ENCODE peak calls at places on chromosomes 5 and 9, in five cellular contexts. One of them, this sample, is unnamed.

GRCh38 chr5:7872517-7873149 is 3.7 kb downstream of the MTRR start:
- DNase-seq in cardiac muscle cell: no peak
- DNase-seq in esophagus squamous epithelium: no peak
- DNase-seq in OCI-LY7: no peak
- DNase-seq in brain microvascular endothelial cell: no peak
- DNase-seq in this sample: no peak

GRCh38 chr5:98929982-98930355 is 1.2 kb upstream of the CHD1 start:
- DNase-seq in cardiac muscle cell: peak; percentile 5
- DNase-seq in esophagus squamous epithelium: no peak
- DNase-seq in brain microvascular endothelial cell: no peak
- DNase-seq in OCI-LY7: no peak
- DNase-seq in this sample: no peak

GRCh38 chr5:98771389-98772109 is 1.9 kb upstream of the RGMB start:
- DNase-seq in cardiac muscle cell: peak; percentile 88
- DNase-seq in OCI-LY7: peak; percentile 83
- DNase-seq in esophagus squamous epithelium: no peak
- DNase-seq in brain microvascular endothelial cell: peak; percentile 90
- DNase-seq in this sample: no peak

GRCh38 chr9:20844916-20845315 is 160.9 kb downstream of the FOCAD start:
- DNase-seq in brain microvascular endothelial cell: no peak
- DNase-seq in OCI-LY7: no peak
- DNase-seq in esophagus squamous epithelium: no peak
- DNase-seq in cardiac muscle cell: no peak
- DNase-seq in this sample: no peak

GRCh38 chr5:153517105-153517700 is 26.7 kb downstream of the GRIA1 start:
- DNase-seq in cardiac muscle cell: no peak
- DNase-seq in esophagus squamous epithelium: no peak
- DNase-seq in brain microvascular endothelial cell: no peak
- DNase-seq in OCI-LY7: peak; percentile 18
- DNase-seq in this sample: no peak

GRCh38 chr9:99807276-99807852 is 14.3 kb upstream of the NR4A3 start:
- DNase-seq in OCI-LY7: peak; percentile 70
- DNase-seq in brain microvascular endothelial cell: peak; percentile 61
- DNase-seq in cardiac muscle cell: peak; percentile 75
- DNase-seq in esophagus squamous epithelium: no peak
- DNase-seq in this sample: peak; percentile 47

GRCh38 chr5:95731571-95732554 is 727 bp downstream of the RHOBTB3 start:
- DNase-seq in esophagus squamous epithelium: no peak
- DNase-seq in cardiac muscle cell: peak; percentile 60
- DNase-seq in brain microvascular endothelial cell: peak; percentile 31
- DNase-seq in OCI-LY7: no peak
- DNase-seq in this sample: peak; percentile 53

GRCh38 chr9:131641618-131642495 is 96.5 kb downstream of the PRRT1B start:
- DNase-seq in esophagus squamous epithelium: no peak
- DNase-seq in OCI-LY7: no peak
- DNase-seq in brain microvascular endothelial cell: peak; percentile 38
- DNase-seq in cardiac muscle cell: no peak
- DNase-seq in this sample: no peak

GRCh38 chr5:2699686-2700085 is 51.8 kb downstream of the IRX2 start:
- DNase-seq in esophagus squamous epithelium: no peak
- DNase-seq in brain microvascular endothelial cell: no peak
- DNase-seq in OCI-LY7: no peak
- DNase-seq in cardiac muscle cell: no peak
- DNase-seq in this sample: no peak

GRCh38 chr5:7991125-7991821 is 122.3 kb downstream of the MTRR start:
- DNase-seq in OCI-LY7: no peak
- DNase-seq in brain microvascular endothelial cell: no peak
- DNase-seq in esophagus squamous epithelium: no peak
- DNase-seq in cardiac muscle cell: no peak
- DNase-seq in this sample: no peak

GRCh38 chr5:135393229-135393628 is 5.8 kb downstream of the MACROH2A1 start:
- DNase-seq in OCI-LY7: no peak
- DNase-seq in brain microvascular endothelial cell: no peak
- DNase-seq in cardiac muscle cell: no peak
- DNase-seq in esophagus squamous epithelium: no peak
- DNase-seq in this sample: no peak

GRCh38 chr5:55350754-55351153 is 43.0 kb downstream of the MTREX start:
- DNase-seq in brain microvascular endothelial cell: no peak
- DNase-seq in OCI-LY7: no peak
- DNase-seq in cardiac muscle cell: no peak
- DNase-seq in esophagus squamous epithelium: no peak
- DNase-seq in this sample: no peak

GRCh38 chr9:36165766-36166149 is 3.4 kb upstream of the CCIN start:
- DNase-seq in esophagus squamous epithelium: no peak
- DNase-seq in cardiac muscle cell: no peak
- DNase-seq in OCI-LY7: no peak
- DNase-seq in brain microvascular endothelial cell: no peak
- DNase-seq in this sample: no peak

GRCh38 chr9:108835831-108836230 is 20.0 kb downstream of the ACTL7B start:
- DNase-seq in cardiac muscle cell: no peak
- DNase-seq in OCI-LY7: no peak
- DNase-seq in brain microvascular endothelial cell: no peak
- DNase-seq in esophagus squamous epithelium: no peak
- DNase-seq in this sample: no peak

GRCh38 chr9:68585034-68585761 is 44.5 kb upstream of the TMEM252 start:
- DNase-seq in OCI-LY7: no peak
- DNase-seq in esophagus squamous epithelium: no peak
- DNase-seq in brain microvascular endothelial cell: no peak
- DNase-seq in cardiac muscle cell: no peak
- DNase-seq in this sample: no peak

GRCh38 chr5:130138406-130139060 is 234.3 kb downstream of the CHSY3 start:
- DNase-seq in esophagus squamous epithelium: no peak
- DNase-seq in OCI-LY7: no peak
- DNase-seq in cardiac muscle cell: no peak
- DNase-seq in brain microvascular endothelial cell: peak; percentile 57
- DNase-seq in this sample: no peak

GRCh38 chr5:159518361-159518760 is 188.1 kb upstream of the IL12B start:
- DNase-seq in brain microvascular endothelial cell: no peak
- DNase-seq in cardiac muscle cell: no peak
- DNase-seq in OCI-LY7: no peak
- DNase-seq in esophagus squamous epithelium: no peak
- DNase-seq in this sample: peak; percentile 58

GRCh38 chr9:1049641-1050040 is 516 bp upstream of the DMRT2 start:
- DNase-seq in OCI-LY7: peak; percentile 50
- DNase-seq in esophagus squamous epithelium: no peak
- DNase-seq in cardiac muscle cell: no peak
- DNase-seq in brain microvascular endothelial cell: no peak
- DNase-seq in this sample: peak; percentile 34
- TF ChIP-seq CTCF in OCI-LY7: peak; percentile 41
- TF ChIP-seq CTCF in esophagus squamous epithelium: no peak
- TF ChIP-seq CTCF in cardiac muscle cell: no peak
- TF ChIP-seq CTCF in brain microvascular endothelial cell: no peak
- TF ChIP-seq CTCF in this sample: no peak

DNA sequence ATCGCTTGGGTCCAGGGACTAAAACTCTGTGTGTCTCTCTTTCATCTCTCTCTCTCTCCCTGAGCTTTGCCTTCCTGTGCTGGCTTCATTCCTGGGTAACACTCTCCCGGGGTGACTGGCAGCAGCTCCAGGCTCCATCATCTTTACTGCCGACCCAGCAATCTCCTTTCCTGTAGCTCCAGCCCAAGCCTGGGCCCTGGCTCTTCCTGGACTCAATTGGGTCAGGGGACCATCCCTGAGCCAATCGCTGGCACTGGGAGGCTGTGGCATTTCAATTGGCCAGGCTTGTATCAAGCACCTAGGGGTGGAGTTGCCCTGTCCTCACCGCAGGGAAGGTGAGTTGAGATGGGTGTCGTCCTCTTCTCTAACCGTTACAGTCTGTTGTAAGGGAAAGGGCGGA is 31.9 kb downstream of the FAM240B start:
- DNase-seq in OCI-LY7: no peak
- DNase-seq in cardiac muscle cell: no peak
- DNase-seq in esophagus squamous epithelium: no peak
- DNase-seq in brain microvascular endothelial cell: no peak
- DNase-seq in this sample: no peak
- H3K4me3 ChIP-seq in OCI-LY7: no peak overlapping the region
- H3K4me3 ChIP-seq in cardiac muscle cell: no peak overlapping the region
- H3K4me3 ChIP-seq in esophagus squamous epithelium: peak overlapping the region; percentile 53
- H3K4me3 ChIP-seq in brain microvascular endothelial cell: no peak overlapping the region
- H3K4me3 ChIP-seq in this sample: no peak overlapping the region

DNA sequence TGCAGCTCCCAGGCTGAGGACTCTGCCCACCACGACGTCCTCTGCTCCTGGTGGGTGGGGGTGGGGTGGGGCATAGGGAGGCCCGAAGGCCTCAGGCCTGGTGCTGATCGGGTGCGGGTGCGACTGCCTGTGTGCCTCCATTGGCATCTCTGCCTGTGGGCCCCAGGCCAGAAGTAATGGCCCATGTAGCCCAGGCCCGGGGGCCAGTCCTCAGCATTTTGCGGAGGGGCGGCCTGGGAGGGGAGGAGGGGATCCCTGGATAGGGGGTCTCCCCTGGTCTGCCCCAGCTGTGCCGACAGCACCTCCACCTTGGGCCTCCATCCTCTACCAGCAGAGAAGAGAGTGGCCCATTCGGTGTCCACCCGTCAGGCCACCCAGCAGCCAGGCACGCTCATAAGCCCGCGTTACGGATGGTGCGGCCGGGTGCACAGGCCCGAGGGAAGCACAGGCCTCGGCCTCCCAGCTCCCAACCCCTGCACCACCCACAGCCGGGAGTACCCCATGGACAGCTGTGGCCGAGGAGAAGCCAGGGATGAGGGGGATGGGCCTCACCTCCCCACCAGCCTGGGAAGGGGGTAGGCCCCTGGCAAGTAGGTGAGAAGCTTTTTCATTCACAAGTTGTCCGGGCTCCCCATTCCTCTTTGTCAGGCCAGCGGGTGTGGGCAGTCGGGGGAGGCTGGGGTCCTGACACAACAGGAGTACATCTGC is 1.8 kb upstream of the NOTCH1 start:
- DNase-seq in cardiac muscle cell: no peak
- DNase-seq in brain microvascular endothelial cell: no peak
- DNase-seq in esophagus squamous epithelium: no peak
- DNase-seq in OCI-LY7: no peak
- DNase-seq in this sample: no peak
- H3K27ac ChIP-seq in cardiac muscle cell: no peak overlapping the region
- H3K27ac ChIP-seq in brain microvascular endothelial cell: no peak overlapping the region
- H3K27ac ChIP-seq in esophagus squamous epithelium: peak overlapping the region; percentile 94
- H3K27ac ChIP-seq in OCI-LY7: no peak overlapping the region
- H3K27ac ChIP-seq in this sample: peak overlapping the region; percentile 99

DNA sequence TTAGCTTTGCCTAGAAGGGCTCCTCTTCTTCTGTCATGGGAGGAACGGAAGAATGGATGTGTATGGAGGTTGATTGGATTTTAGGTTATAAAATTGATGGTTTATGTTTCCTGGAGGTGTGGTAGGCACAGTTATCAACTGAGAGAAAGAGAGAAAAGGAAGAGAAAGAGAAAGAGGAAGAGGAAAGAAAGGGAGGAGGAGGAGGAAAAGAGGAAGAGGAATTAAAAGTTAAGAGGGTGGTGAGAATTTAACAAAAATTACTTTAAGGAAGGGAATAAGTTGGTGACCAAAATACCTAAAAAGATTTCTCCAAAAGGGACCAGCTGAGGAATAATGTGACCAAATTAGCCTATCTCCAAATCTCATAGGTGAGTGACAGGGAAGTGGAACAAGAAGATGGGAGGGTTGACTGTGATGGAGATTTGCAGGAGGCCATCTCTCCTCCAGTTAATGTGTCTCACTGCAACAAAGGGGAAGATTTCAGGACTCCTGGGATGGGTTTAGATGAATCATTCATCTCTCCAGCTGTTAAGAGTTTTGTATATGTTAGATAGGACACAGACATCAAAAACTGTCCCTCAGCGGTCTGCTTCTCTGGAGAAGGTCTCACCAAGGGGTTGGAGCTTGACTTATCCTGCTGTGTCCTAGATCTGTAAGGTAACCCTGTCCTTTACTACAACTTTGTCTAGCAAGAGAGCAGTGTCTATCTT is 76.0 kb upstream of the TMC1 start:
- DNase-seq in esophagus squamous epithelium: no peak
- DNase-seq in brain microvascular endothelial cell: no peak
- DNase-seq in OCI-LY7: no peak
- DNase-seq in cardiac muscle cell: no peak
- DNase-seq in this sample: no peak
- TF ChIP-seq CTCF in esophagus squamous epithelium: no peak
- TF ChIP-seq CTCF in brain microvascular endothelial cell: no peak
- TF ChIP-seq CTCF in OCI-LY7: no peak
- TF ChIP-seq CTCF in cardiac muscle cell: no peak
- TF ChIP-seq CTCF in this sample: no peak

GRCh38 chr5:175796536-175797499 is 74.6 kb upstream of the CPLX2 start:
- DNase-seq in brain microvascular endothelial cell: peak; percentile 68
- DNase-seq in cardiac muscle cell: peak; percentile 97
- DNase-seq in OCI-LY7: no peak
- DNase-seq in esophagus squamous epithelium: no peak
- DNase-seq in this sample: peak; percentile 80
- H3K4me3 ChIP-seq in brain microvascular endothelial cell: peak overlapping the region; percentile 29
- H3K4me3 ChIP-seq in cardiac muscle cell: peak overlapping the region; percentile 26
- H3K4me3 ChIP-seq in OCI-LY7: no peak overlapping the region
- H3K4me3 ChIP-seq in esophagus squamous epithelium: peak overlapping the region; percentile 44
- H3K4me3 ChIP-seq in this sample: no peak overlapping the region

DNA sequence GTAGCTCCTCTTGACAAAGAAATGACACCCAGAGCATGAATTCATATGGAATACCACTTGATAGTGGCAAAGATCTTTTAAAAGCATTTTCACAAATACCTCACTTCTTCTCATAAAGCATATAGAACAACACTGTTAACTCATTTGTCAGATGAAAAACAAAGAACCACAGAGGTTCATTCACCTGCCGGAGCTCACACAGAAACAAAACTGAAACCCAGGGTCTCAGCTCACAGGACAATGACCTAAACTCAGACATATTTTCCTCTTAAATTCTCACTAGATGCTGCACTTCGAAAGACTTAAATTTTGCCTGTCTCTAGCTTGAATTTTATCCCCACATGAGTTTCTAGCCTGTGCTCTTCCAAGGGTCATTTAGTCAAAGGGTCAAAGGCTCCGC is 339.0 kb downstream of the KCNN2 start:
- DNase-seq in OCI-LY7: no peak
- DNase-seq in cardiac muscle cell: no peak
- DNase-seq in brain microvascular endothelial cell: no peak
- DNase-seq in esophagus squamous epithelium: no peak
- DNase-seq in this sample: no peak
- H3K27ac ChIP-seq in OCI-LY7: no peak overlapping the region
- H3K27ac ChIP-seq in cardiac muscle cell: no peak overlapping the region
- H3K27ac ChIP-seq in brain microvascular endothelial cell: no peak overlapping the region
- H3K27ac ChIP-seq in esophagus squamous epithelium: no peak overlapping the region
- H3K27ac ChIP-seq in this sample: no peak overlapping the region

This sample was measured in left lung.